ENCODE peak calls at places on chromosomes 3 and 15, in nine cellular contexts. One of them, this sample, is unnamed.

GRCh38 chr15:41866263-41866703 is 27.6 kb downstream of the SPTBN5 start:
- DNase-seq in spleen: no peak
- DNase-seq in ovary: no peak
- DNase-seq in HCT116: no peak
- DNase-seq in uterus: no peak
- DNase-seq in K562: peak
- DNase-seq in HepG2: peak
- DNase-seq in right lobe of liver: no peak
- DNase-seq in A549: no peak
- DNase-seq in this sample: no peak

GRCh38 chr3:183473969-183474368 is 45.5 kb upstream of the MCF2L2 start:
- DNase-seq in spleen: no peak
- DNase-seq in ovary: no peak
- DNase-seq in HCT116: no peak
- DNase-seq in uterus: no peak
- DNase-seq in K562: no peak
- DNase-seq in HepG2: no peak
- DNase-seq in right lobe of liver: no peak
- DNase-seq in A549: no peak
- DNase-seq in this sample: no peak

GRCh38 chr15:95699578-95699977 is 630.9 kb upstream of the NR2F2 start:
- DNase-seq in spleen: no peak
- DNase-seq in ovary: no peak
- DNase-seq in HCT116: no peak
- DNase-seq in uterus: no peak
- DNase-seq in K562: no peak
- DNase-seq in HepG2: no peak
- DNase-seq in right lobe of liver: no peak
- DNase-seq in A549: no peak
- DNase-seq in this sample: no peak

GRCh38 chr3:71652786-71653419 is 69.4 kb upstream of the FOXP1 start:
- DNase-seq in spleen: no peak
- DNase-seq in ovary: peak
- DNase-seq in HCT116: peak
- DNase-seq in uterus: no peak
- DNase-seq in K562: peak
- DNase-seq in HepG2: peak
- DNase-seq in right lobe of liver: peak
- DNase-seq in A549: peak
- DNase-seq in this sample: no peak

GRCh38 chr3:53182759-53183355 is 21.8 kb downstream of the PRKCD start:
- DNase-seq in spleen: peak
- DNase-seq in ovary: no peak
- DNase-seq in HCT116: no peak
- DNase-seq in uterus: no peak
- DNase-seq in K562: no peak
- DNase-seq in HepG2: no peak
- DNase-seq in right lobe of liver: no peak
- DNase-seq in A549: no peak
- DNase-seq in this sample: no peak

GRCh38 chr3:181705081-181705480 is 6.6 kb upstream of the SOX2 start:
- DNase-seq in spleen: no peak
- DNase-seq in ovary: no peak
- DNase-seq in HCT116: no peak
- DNase-seq in uterus: no peak
- DNase-seq in K562: no peak
- DNase-seq in HepG2: no peak
- DNase-seq in right lobe of liver: no peak
- DNase-seq in A549: no peak
- DNase-seq in this sample: no peak

GRCh38 chr15:73982251-73982962 is 9.7 kb downstream of the STOML1 start:
- DNase-seq in spleen: peak
- DNase-seq in ovary: peak
- DNase-seq in HCT116: no peak
- DNase-seq in uterus: peak
- DNase-seq in K562: no peak
- DNase-seq in HepG2: no peak
- DNase-seq in right lobe of liver: peak
- DNase-seq in A549: no peak
- DNase-seq in this sample: no peak

GRCh38 chr3:33299395-33300081 is 22.3 kb downstream of the FBXL2 start:
- DNase-seq in spleen: no peak
- DNase-seq in ovary: no peak
- DNase-seq in HCT116: peak
- DNase-seq in uterus: no peak
- DNase-seq in K562: no peak
- DNase-seq in HepG2: no peak
- DNase-seq in right lobe of liver: no peak
- DNase-seq in A549: peak
- DNase-seq in this sample: no peak

GRCh38 chr3:54965746-54966145 is 37.9 kb upstream of the LRTM1 start:
- DNase-seq in spleen: no peak
- DNase-seq in ovary: no peak
- DNase-seq in HCT116: no peak
- DNase-seq in uterus: no peak
- DNase-seq in K562: no peak
- DNase-seq in HepG2: no peak
- DNase-seq in right lobe of liver: no peak
- DNase-seq in A549: no peak
- DNase-seq in this sample: no peak

GRCh38 chr3:69700949-69701348 is 38.3 kb upstream of the MITF start:
- DNase-seq in spleen: no peak
- DNase-seq in ovary: no peak
- DNase-seq in HCT116: no peak
- DNase-seq in uterus: no peak
- DNase-seq in K562: no peak
- DNase-seq in HepG2: no peak
- DNase-seq in right lobe of liver: no peak
- DNase-seq in A549: no peak
- DNase-seq in this sample: no peak

GRCh38 chr3:165983284-165983683 is 146.1 kb upstream of the BCHE start:
- DNase-seq in spleen: no peak
- DNase-seq in ovary: no peak
- DNase-seq in HCT116: no peak
- DNase-seq in uterus: no peak
- DNase-seq in K562: no peak
- DNase-seq in HepG2: no peak
- DNase-seq in right lobe of liver: no peak
- DNase-seq in A549: no peak
- DNase-seq in this sample: no peak

GRCh38 chr15:90001062-90001682 is at the start of gene ZNF710:
- DNase-seq in spleen: peak
- DNase-seq in ovary: peak
- DNase-seq in HCT116: no peak
- DNase-seq in uterus: peak
- DNase-seq in K562: peak
- DNase-seq in HepG2: no peak
- DNase-seq in right lobe of liver: no peak
- DNase-seq in A549: peak
- DNase-seq in this sample: no peak
- TF ChIP-seq POLR2A in spleen: no peak
- TF ChIP-seq POLR2A in ovary: no peak
- TF ChIP-seq POLR2A in HCT116: peak
- TF ChIP-seq POLR2A in uterus: no peak
- TF ChIP-seq POLR2A in K562: peak
- TF ChIP-seq POLR2A in HepG2: no peak
- TF ChIP-seq POLR2A in right lobe of liver: no peak
- TF ChIP-seq POLR2A in A549: peak
- TF ChIP-seq POLR2A in this sample: no peak

DNA sequence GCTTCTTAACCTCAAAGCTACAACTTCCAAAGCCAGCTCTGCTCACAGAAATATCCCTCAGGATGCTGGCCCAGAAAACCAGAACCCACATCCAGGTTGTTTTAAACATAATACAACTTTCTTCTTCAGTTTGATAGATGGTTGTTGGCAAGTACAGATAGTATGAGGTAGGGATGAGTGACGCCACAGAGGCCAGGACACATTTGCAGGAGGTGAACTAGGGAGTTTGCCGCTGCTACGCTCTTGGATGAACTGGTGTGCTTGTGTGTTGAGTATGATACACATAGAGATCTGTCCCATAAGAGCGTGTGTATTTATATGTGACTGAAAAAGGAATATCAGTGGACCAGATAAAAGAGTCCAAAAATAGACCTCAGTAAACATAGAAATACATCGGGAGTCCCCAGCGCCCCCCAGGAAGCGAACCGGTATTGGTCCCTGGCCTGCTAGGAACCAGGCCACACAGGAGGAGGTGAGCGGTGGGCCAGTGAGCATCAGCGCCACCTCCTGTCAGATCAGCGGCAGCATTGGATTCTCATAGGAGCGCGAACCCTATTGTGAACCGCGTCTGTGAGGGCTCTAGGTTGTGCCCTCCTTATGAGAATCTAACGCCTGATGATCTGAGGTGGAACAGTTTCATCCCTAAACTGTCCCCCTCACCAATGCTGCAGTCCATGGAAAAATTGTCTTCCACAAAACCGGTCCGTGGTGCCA is 98.0 kb downstream of the LRRK1 start:
- DNase-seq in spleen: peak
- DNase-seq in ovary: no peak
- DNase-seq in HCT116: no peak
- DNase-seq in uterus: no peak
- DNase-seq in K562: no peak
- DNase-seq in HepG2: no peak
- DNase-seq in right lobe of liver: no peak
- DNase-seq in A549: no peak
- DNase-seq in this sample: no peak
- TF ChIP-seq CTCF in spleen: no peak
- TF ChIP-seq CTCF in ovary: no peak
- TF ChIP-seq CTCF in HCT116: no peak
- TF ChIP-seq CTCF in uterus: no peak
- TF ChIP-seq CTCF in K562: peak
- TF ChIP-seq CTCF in HepG2: peak
- TF ChIP-seq CTCF in right lobe of liver: no peak
- TF ChIP-seq CTCF in A549: peak
- TF ChIP-seq CTCF in this sample: no peak

DNA sequence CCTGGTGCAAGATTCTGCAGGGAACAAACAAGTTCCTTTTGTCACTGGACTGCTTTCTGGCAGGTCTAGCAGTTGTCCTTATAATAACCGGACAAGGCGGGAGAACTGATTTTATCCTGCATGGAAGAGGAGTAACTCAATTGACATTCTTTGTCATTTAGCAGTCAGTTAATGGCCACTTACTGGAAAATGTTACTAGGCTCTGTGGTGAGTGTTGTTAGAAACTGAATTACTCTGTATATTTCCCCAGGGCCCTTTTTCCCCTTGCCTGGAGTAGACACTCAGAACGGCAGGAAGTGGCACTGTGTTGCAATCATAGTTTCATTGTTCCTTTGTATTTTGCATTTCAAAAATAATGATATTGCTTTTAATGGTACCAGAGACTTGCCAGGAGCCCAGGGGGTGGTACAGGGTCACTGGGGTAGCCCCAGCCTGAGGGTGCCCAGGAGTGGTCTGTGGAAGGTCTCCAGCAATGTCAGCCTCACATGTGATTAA is 318.6 kb upstream of the LRRFIP2 start:
- DNase-seq in spleen: no peak
- DNase-seq in ovary: no peak
- DNase-seq in HCT116: no peak
- DNase-seq in uterus: no peak
- DNase-seq in K562: no peak
- DNase-seq in HepG2: no peak
- DNase-seq in right lobe of liver: no peak
- DNase-seq in A549: no peak
- DNase-seq in this sample: no peak
- H3K27ac ChIP-seq in spleen: peak
- H3K27ac ChIP-seq in ovary: no peak
- H3K27ac ChIP-seq in HCT116: no peak
- H3K27ac ChIP-seq in uterus: peak
- H3K27ac ChIP-seq in K562: no peak
- H3K27ac ChIP-seq in HepG2: no peak
- H3K27ac ChIP-seq in right lobe of liver: no peak
- H3K27ac ChIP-seq in A549: no peak
- H3K27ac ChIP-seq in this sample: peak

GRCh38 chr15:88465633-88466219 is 1.5 kb downstream of the MRPL46 start:
- DNase-seq in spleen: no peak
- DNase-seq in ovary: no peak
- DNase-seq in HCT116: no peak
- DNase-seq in uterus: no peak
- DNase-seq in K562: peak
- DNase-seq in HepG2: peak
- DNase-seq in right lobe of liver: peak
- DNase-seq in A549: no peak
- DNase-seq in this sample: no peak

GRCh38 chr15:88467935-88468528 is 524 bp downstream of the MRPS11 start:
- DNase-seq in spleen: no peak
- DNase-seq in ovary: no peak
- DNase-seq in HCT116: no peak
- DNase-seq in uterus: no peak
- DNase-seq in K562: peak
- DNase-seq in HepG2: no peak
- DNase-seq in right lobe of liver: no peak
- DNase-seq in A549: no peak
- DNase-seq in this sample: no peak

GRCh38 chr15:88469321-88469720 is 1.8 kb downstream of the MRPS11 start:
- DNase-seq in spleen: no peak
- DNase-seq in ovary: no peak
- DNase-seq in HCT116: no peak
- DNase-seq in uterus: no peak
- DNase-seq in K562: no peak
- DNase-seq in HepG2: no peak
- DNase-seq in right lobe of liver: no peak
- DNase-seq in A549: no peak
- DNase-seq in this sample: no peak

GRCh38 chr15:88463870-88464532 is 3.2 kb downstream of the MRPL46 start:
- DNase-seq in spleen: no peak
- DNase-seq in ovary: no peak
- DNase-seq in HCT116: no peak
- DNase-seq in uterus: no peak
- DNase-seq in K562: no peak
- DNase-seq in HepG2: peak
- DNase-seq in right lobe of liver: no peak
- DNase-seq in A549: no peak
- DNase-seq in this sample: no peak

GRCh38 chr15:88467073-88467934 is at the start of the genes MRPL46 and MRPS11:
- DNase-seq in spleen: peak
- DNase-seq in ovary: peak
- DNase-seq in HCT116: peak
- DNase-seq in uterus: peak
- DNase-seq in K562: peak
- DNase-seq in HepG2: peak
- DNase-seq in right lobe of liver: peak
- DNase-seq in A549: peak
- DNase-seq in this sample: peak
- TF ChIP-seq POLR2A in spleen: no peak
- TF ChIP-seq POLR2A in ovary: peak
- TF ChIP-seq POLR2A in HCT116: peak
- TF ChIP-seq POLR2A in uterus: peak
- TF ChIP-seq POLR2A in K562: peak
- TF ChIP-seq POLR2A in HepG2: peak
- TF ChIP-seq POLR2A in right lobe of liver: peak
- TF ChIP-seq POLR2A in A549: peak
- TF ChIP-seq POLR2A in this sample: no peak

GRCh38 chr3:13260259-13261103 is 159.6 kb downstream of the NUP210 start:
- DNase-seq in spleen: no peak
- DNase-seq in ovary: no peak
- DNase-seq in HCT116: no peak
- DNase-seq in uterus: no peak
- DNase-seq in K562: no peak
- DNase-seq in HepG2: no peak
- DNase-seq in right lobe of liver: no peak
- DNase-seq in A549: no peak
- DNase-seq in this sample: no peak
- TF ChIP-seq CTCF in spleen: no peak
- TF ChIP-seq CTCF in ovary: no peak
- TF ChIP-seq CTCF in HCT116: no peak
- TF ChIP-seq CTCF in uterus: no peak
- TF ChIP-seq CTCF in K562: peak
- TF ChIP-seq CTCF in HepG2: no peak
- TF ChIP-seq CTCF in right lobe of liver: peak
- TF ChIP-seq CTCF in A549: no peak
- TF ChIP-seq CTCF in this sample: no peak